ENCODE peak calls at places on chromosomes 4 and X, in eight cellular contexts. One of them, this sample, is unnamed.

GRCh38 chr4:1985780-1986577 is 22.8 kb downstream of the NELFA start:
- DNase-seq in suprapubic skin: peak; percentile 78
- DNase-seq in activated naive CD4-positive, alpha-beta T cell treated with anti-CD3 and anti-CD28 coated beads for 36 hours: no peak
- DNase-seq in left kidney: no peak
- DNase-seq in GM23248: no peak
- DNase-seq in activated CD8-positive, alpha-beta memory T cell treated with anti-CD3 and anti-CD28 coated beads, Interleukin-2, amount 50 U/mL, for 48 hours: peak; percentile 51
- DNase-seq in stimulated activated CD4-positive, alpha-beta T cell treated with anti-CD3 and anti-CD28 coated beads, Interleukin-15, amount 100 ng/mL, for 1 hour: no peak
- DNase-seq in type B pancreatic cell: peak; percentile 71
- DNase-seq in this sample: no peak

GRCh38 chr4:88659890-88660208 is 37.8 kb downstream of the NAP1L5 start:
- DNase-seq in suprapubic skin: no peak
- DNase-seq in activated naive CD4-positive, alpha-beta T cell treated with anti-CD3 and anti-CD28 coated beads for 36 hours: no peak
- DNase-seq in type B pancreatic cell: no peak
- DNase-seq in activated CD8-positive, alpha-beta memory T cell treated with anti-CD3 and anti-CD28 coated beads, Interleukin-2, amount 50 U/mL, for 48 hours: no peak
- DNase-seq in GM23248: no peak
- DNase-seq in stimulated activated CD4-positive, alpha-beta T cell treated with anti-CD3 and anti-CD28 coated beads, Interleukin-15, amount 100 ng/mL, for 1 hour: no peak
- DNase-seq in left kidney: no peak
- DNase-seq in this sample: no peak

GRCh38 chr4:132396636-132397035 is 752.5 kb upstream of the PCDH10 start:
- DNase-seq in activated CD8-positive, alpha-beta memory T cell treated with anti-CD3 and anti-CD28 coated beads, Interleukin-2, amount 50 U/mL, for 48 hours: no peak
- DNase-seq in type B pancreatic cell: no peak
- DNase-seq in left kidney: no peak
- DNase-seq in suprapubic skin: no peak
- DNase-seq in GM23248: no peak
- DNase-seq in activated naive CD4-positive, alpha-beta T cell treated with anti-CD3 and anti-CD28 coated beads for 36 hours: no peak
- DNase-seq in stimulated activated CD4-positive, alpha-beta T cell treated with anti-CD3 and anti-CD28 coated beads, Interleukin-15, amount 100 ng/mL, for 1 hour: no peak
- DNase-seq in this sample: no peak

GRCh38 chrX:32847921-32848320 is 363.4 kb downstream of the DMD start:
- DNase-seq in left kidney: no peak
- DNase-seq in suprapubic skin: no peak
- DNase-seq in GM23248: no peak
- DNase-seq in stimulated activated CD4-positive, alpha-beta T cell treated with anti-CD3 and anti-CD28 coated beads, Interleukin-15, amount 100 ng/mL, for 1 hour: no peak
- DNase-seq in activated naive CD4-positive, alpha-beta T cell treated with anti-CD3 and anti-CD28 coated beads for 36 hours: no peak
- DNase-seq in type B pancreatic cell: no peak
- DNase-seq in activated CD8-positive, alpha-beta memory T cell treated with anti-CD3 and anti-CD28 coated beads, Interleukin-2, amount 50 U/mL, for 48 hours: no peak
- DNase-seq in this sample: no peak

GRCh38 chr4:85474818-85475630 is at the start of gene ARHGAP24:
- DNase-seq in stimulated activated CD4-positive, alpha-beta T cell treated with anti-CD3 and anti-CD28 coated beads, Interleukin-15, amount 100 ng/mL, for 1 hour: no peak
- DNase-seq in activated naive CD4-positive, alpha-beta T cell treated with anti-CD3 and anti-CD28 coated beads for 36 hours: peak; percentile 30
- DNase-seq in suprapubic skin: peak; percentile 92
- DNase-seq in type B pancreatic cell: peak; percentile 81
- DNase-seq in activated CD8-positive, alpha-beta memory T cell treated with anti-CD3 and anti-CD28 coated beads, Interleukin-2, amount 50 U/mL, for 48 hours: peak; percentile 59
- DNase-seq in GM23248: peak; percentile 96
- DNase-seq in left kidney: peak; percentile 97
- DNase-seq in this sample: peak; percentile 93

GRCh38 chr4:155005395-155006087 is 202.9 kb upstream of the NPY2R start:
- DNase-seq in left kidney: no peak
- DNase-seq in suprapubic skin: no peak
- DNase-seq in activated CD8-positive, alpha-beta memory T cell treated with anti-CD3 and anti-CD28 coated beads, Interleukin-2, amount 50 U/mL, for 48 hours: no peak
- DNase-seq in stimulated activated CD4-positive, alpha-beta T cell treated with anti-CD3 and anti-CD28 coated beads, Interleukin-15, amount 100 ng/mL, for 1 hour: no peak
- DNase-seq in GM23248: peak; percentile 54
- DNase-seq in type B pancreatic cell: no peak
- DNase-seq in activated naive CD4-positive, alpha-beta T cell treated with anti-CD3 and anti-CD28 coated beads for 36 hours: no peak
- DNase-seq in this sample: no peak

GRCh38 chr4:83132065-83132464 is 17.5 kb upstream of the PLAC8 start:
- DNase-seq in stimulated activated CD4-positive, alpha-beta T cell treated with anti-CD3 and anti-CD28 coated beads, Interleukin-15, amount 100 ng/mL, for 1 hour: no peak
- DNase-seq in suprapubic skin: no peak
- DNase-seq in left kidney: no peak
- DNase-seq in activated naive CD4-positive, alpha-beta T cell treated with anti-CD3 and anti-CD28 coated beads for 36 hours: no peak
- DNase-seq in type B pancreatic cell: no peak
- DNase-seq in GM23248: no peak
- DNase-seq in activated CD8-positive, alpha-beta memory T cell treated with anti-CD3 and anti-CD28 coated beads, Interleukin-2, amount 50 U/mL, for 48 hours: no peak
- DNase-seq in this sample: no peak

GRCh38 chr4:123980736-123981285 is 584.2 kb downstream of the SPRY1 start:
- DNase-seq in activated naive CD4-positive, alpha-beta T cell treated with anti-CD3 and anti-CD28 coated beads for 36 hours: no peak
- DNase-seq in type B pancreatic cell: no peak
- DNase-seq in activated CD8-positive, alpha-beta memory T cell treated with anti-CD3 and anti-CD28 coated beads, Interleukin-2, amount 50 U/mL, for 48 hours: no peak
- DNase-seq in GM23248: no peak
- DNase-seq in suprapubic skin: no peak
- DNase-seq in stimulated activated CD4-positive, alpha-beta T cell treated with anti-CD3 and anti-CD28 coated beads, Interleukin-15, amount 100 ng/mL, for 1 hour: no peak
- DNase-seq in left kidney: no peak
- DNase-seq in this sample: no peak

GRCh38 chrX:3262906-3263305 is 83.5 kb downstream of the MXRA5 start:
- DNase-seq in type B pancreatic cell: no peak
- DNase-seq in left kidney: no peak
- DNase-seq in activated CD8-positive, alpha-beta memory T cell treated with anti-CD3 and anti-CD28 coated beads, Interleukin-2, amount 50 U/mL, for 48 hours: no peak
- DNase-seq in suprapubic skin: no peak
- DNase-seq in GM23248: peak; percentile 87
- DNase-seq in stimulated activated CD4-positive, alpha-beta T cell treated with anti-CD3 and anti-CD28 coated beads, Interleukin-15, amount 100 ng/mL, for 1 hour: no peak
- DNase-seq in activated naive CD4-positive, alpha-beta T cell treated with anti-CD3 and anti-CD28 coated beads for 36 hours: no peak
- DNase-seq in this sample: no peak

GRCh38 chr4:40722576-40723161 is 27.1 kb upstream of the NSUN7 start:
- DNase-seq in type B pancreatic cell: no peak
- DNase-seq in GM23248: no peak
- DNase-seq in left kidney: peak; percentile 18
- DNase-seq in stimulated activated CD4-positive, alpha-beta T cell treated with anti-CD3 and anti-CD28 coated beads, Interleukin-15, amount 100 ng/mL, for 1 hour: no peak
- DNase-seq in activated naive CD4-positive, alpha-beta T cell treated with anti-CD3 and anti-CD28 coated beads for 36 hours: peak; percentile 58
- DNase-seq in suprapubic skin: no peak
- DNase-seq in activated CD8-positive, alpha-beta memory T cell treated with anti-CD3 and anti-CD28 coated beads, Interleukin-2, amount 50 U/mL, for 48 hours: no peak
- DNase-seq in this sample: no peak

GRCh38 chrX:129642641-129643040 is 12.1 kb downstream of the APLN start:
- DNase-seq in GM23248: peak; percentile 55
- DNase-seq in activated CD8-positive, alpha-beta memory T cell treated with anti-CD3 and anti-CD28 coated beads, Interleukin-2, amount 50 U/mL, for 48 hours: no peak
- DNase-seq in activated naive CD4-positive, alpha-beta T cell treated with anti-CD3 and anti-CD28 coated beads for 36 hours: no peak
- DNase-seq in stimulated activated CD4-positive, alpha-beta T cell treated with anti-CD3 and anti-CD28 coated beads, Interleukin-15, amount 100 ng/mL, for 1 hour: no peak
- DNase-seq in left kidney: peak; percentile 11
- DNase-seq in suprapubic skin: no peak
- DNase-seq in type B pancreatic cell: no peak
- DNase-seq in this sample: no peak

GRCh38 chrX:17052210-17052609 is 105.8 kb downstream of the REPS2 start:
- DNase-seq in GM23248: peak; percentile 28
- DNase-seq in left kidney: no peak
- DNase-seq in type B pancreatic cell: no peak
- DNase-seq in stimulated activated CD4-positive, alpha-beta T cell treated with anti-CD3 and anti-CD28 coated beads, Interleukin-15, amount 100 ng/mL, for 1 hour: no peak
- DNase-seq in activated CD8-positive, alpha-beta memory T cell treated with anti-CD3 and anti-CD28 coated beads, Interleukin-2, amount 50 U/mL, for 48 hours: no peak
- DNase-seq in activated naive CD4-positive, alpha-beta T cell treated with anti-CD3 and anti-CD28 coated beads for 36 hours: no peak
- DNase-seq in suprapubic skin: no peak
- DNase-seq in this sample: no peak

GRCh38 chr4:73599182-73599581 is 21.1 kb downstream of the RASSF6 start:
- DNase-seq in left kidney: peak; percentile 29
- DNase-seq in activated CD8-positive, alpha-beta memory T cell treated with anti-CD3 and anti-CD28 coated beads, Interleukin-2, amount 50 U/mL, for 48 hours: no peak
- DNase-seq in GM23248: peak; percentile 31
- DNase-seq in activated naive CD4-positive, alpha-beta T cell treated with anti-CD3 and anti-CD28 coated beads for 36 hours: no peak
- DNase-seq in suprapubic skin: no peak
- DNase-seq in type B pancreatic cell: no peak
- DNase-seq in stimulated activated CD4-positive, alpha-beta T cell treated with anti-CD3 and anti-CD28 coated beads, Interleukin-15, amount 100 ng/mL, for 1 hour: no peak
- DNase-seq in this sample: peak; percentile 82

GRCh38 chr4:154928640-154929257 is 147.7 kb downstream of the RBM46 start:
- DNase-seq in activated CD8-positive, alpha-beta memory T cell treated with anti-CD3 and anti-CD28 coated beads, Interleukin-2, amount 50 U/mL, for 48 hours: no peak
- DNase-seq in activated naive CD4-positive, alpha-beta T cell treated with anti-CD3 and anti-CD28 coated beads for 36 hours: no peak
- DNase-seq in stimulated activated CD4-positive, alpha-beta T cell treated with anti-CD3 and anti-CD28 coated beads, Interleukin-15, amount 100 ng/mL, for 1 hour: no peak
- DNase-seq in type B pancreatic cell: no peak
- DNase-seq in left kidney: peak; percentile 55
- DNase-seq in suprapubic skin: no peak
- DNase-seq in GM23248: peak; percentile 71
- DNase-seq in this sample: peak; percentile 39

GRCh38 chr4:118741456-118741855 is 56.3 kb downstream of the METTL14 start:
- DNase-seq in type B pancreatic cell: no peak
- DNase-seq in stimulated activated CD4-positive, alpha-beta T cell treated with anti-CD3 and anti-CD28 coated beads, Interleukin-15, amount 100 ng/mL, for 1 hour: no peak
- DNase-seq in activated CD8-positive, alpha-beta memory T cell treated with anti-CD3 and anti-CD28 coated beads, Interleukin-2, amount 50 U/mL, for 48 hours: no peak
- DNase-seq in suprapubic skin: no peak
- DNase-seq in activated naive CD4-positive, alpha-beta T cell treated with anti-CD3 and anti-CD28 coated beads for 36 hours: no peak
- DNase-seq in left kidney: no peak
- DNase-seq in GM23248: peak; percentile 59
- DNase-seq in this sample: no peak

GRCh38 chr4:112403072-112403945 is 106.1 kb downstream of the ALPK1 start:
- DNase-seq in suprapubic skin: no peak
- DNase-seq in GM23248: no peak
- DNase-seq in activated naive CD4-positive, alpha-beta T cell treated with anti-CD3 and anti-CD28 coated beads for 36 hours: no peak
- DNase-seq in stimulated activated CD4-positive, alpha-beta T cell treated with anti-CD3 and anti-CD28 coated beads, Interleukin-15, amount 100 ng/mL, for 1 hour: no peak
- DNase-seq in left kidney: no peak
- DNase-seq in activated CD8-positive, alpha-beta memory T cell treated with anti-CD3 and anti-CD28 coated beads, Interleukin-2, amount 50 U/mL, for 48 hours: no peak
- DNase-seq in type B pancreatic cell: no peak
- DNase-seq in this sample: no peak

GRCh38 chr4:31007858-31008257 is 287.7 kb downstream of the PCDH7 start:
- DNase-seq in left kidney: peak; percentile 17
- DNase-seq in activated naive CD4-positive, alpha-beta T cell treated with anti-CD3 and anti-CD28 coated beads for 36 hours: no peak
- DNase-seq in activated CD8-positive, alpha-beta memory T cell treated with anti-CD3 and anti-CD28 coated beads, Interleukin-2, amount 50 U/mL, for 48 hours: no peak
- DNase-seq in suprapubic skin: no peak
- DNase-seq in stimulated activated CD4-positive, alpha-beta T cell treated with anti-CD3 and anti-CD28 coated beads, Interleukin-15, amount 100 ng/mL, for 1 hour: no peak
- DNase-seq in type B pancreatic cell: no peak
- DNase-seq in GM23248: no peak
- DNase-seq in this sample: no peak

GRCh38 chr4:119016636-119017035 is 119.0 kb upstream of the MYOZ2 start:
- DNase-seq in suprapubic skin: no peak
- DNase-seq in stimulated activated CD4-positive, alpha-beta T cell treated with anti-CD3 and anti-CD28 coated beads, Interleukin-15, amount 100 ng/mL, for 1 hour: no peak
- DNase-seq in type B pancreatic cell: no peak
- DNase-seq in activated naive CD4-positive, alpha-beta T cell treated with anti-CD3 and anti-CD28 coated beads for 36 hours: no peak
- DNase-seq in activated CD8-positive, alpha-beta memory T cell treated with anti-CD3 and anti-CD28 coated beads, Interleukin-2, amount 50 U/mL, for 48 hours: no peak
- DNase-seq in GM23248: peak; percentile 80
- DNase-seq in left kidney: no peak
- DNase-seq in this sample: no peak

GRCh38 chr4:99536848-99537247 is 26.0 kb downstream of the C4orf17 start:
- DNase-seq in type B pancreatic cell: no peak
- DNase-seq in activated CD8-positive, alpha-beta memory T cell treated with anti-CD3 and anti-CD28 coated beads, Interleukin-2, amount 50 U/mL, for 48 hours: no peak
- DNase-seq in stimulated activated CD4-positive, alpha-beta T cell treated with anti-CD3 and anti-CD28 coated beads, Interleukin-15, amount 100 ng/mL, for 1 hour: no peak
- DNase-seq in suprapubic skin: no peak
- DNase-seq in activated naive CD4-positive, alpha-beta T cell treated with anti-CD3 and anti-CD28 coated beads for 36 hours: no peak
- DNase-seq in GM23248: no peak
- DNase-seq in left kidney: no peak
- DNase-seq in this sample: no peak

GRCh38 chr4:136025540-136025939 is 1506.8 kb downstream of the PCDH18 start:
- DNase-seq in activated CD8-positive, alpha-beta memory T cell treated with anti-CD3 and anti-CD28 coated beads, Interleukin-2, amount 50 U/mL, for 48 hours: no peak
- DNase-seq in stimulated activated CD4-positive, alpha-beta T cell treated with anti-CD3 and anti-CD28 coated beads, Interleukin-15, amount 100 ng/mL, for 1 hour: no peak
- DNase-seq in GM23248: no peak
- DNase-seq in suprapubic skin: no peak
- DNase-seq in activated naive CD4-positive, alpha-beta T cell treated with anti-CD3 and anti-CD28 coated beads for 36 hours: no peak
- DNase-seq in type B pancreatic cell: no peak
- DNase-seq in left kidney: no peak
- DNase-seq in this sample: no peak

GRCh38 chr4:120801171-120801758 is 121.3 kb downstream of the PRDM5 start:
- DNase-seq in activated naive CD4-positive, alpha-beta T cell treated with anti-CD3 and anti-CD28 coated beads for 36 hours: no peak
- DNase-seq in activated CD8-positive, alpha-beta memory T cell treated with anti-CD3 and anti-CD28 coated beads, Interleukin-2, amount 50 U/mL, for 48 hours: no peak
- DNase-seq in GM23248: peak; percentile 85
- DNase-seq in type B pancreatic cell: no peak
- DNase-seq in suprapubic skin: peak; percentile 73
- DNase-seq in left kidney: peak; percentile 14
- DNase-seq in stimulated activated CD4-positive, alpha-beta T cell treated with anti-CD3 and anti-CD28 coated beads, Interleukin-15, amount 100 ng/mL, for 1 hour: no peak
- DNase-seq in this sample: no peak

This sample was measured in H9.